ENCODE peak calls at places on chromosomes 2 and 18, in five cellular contexts. One of them, this sample, is unnamed.

GRCh38 chr18:45670281-45670962 is 53.6 kb upstream of the SLC14A1 start:
- DNase-seq in K562: peak
- DNase-seq in colonic mucosa: no peak
- DNase-seq in CD4-positive, alpha-beta T cell: no peak
- DNase-seq in progenitor cell of endocrine pancreas: no peak
- DNase-seq in this sample: no peak

GRCh38 chr18:72898870-72899840 is 31.4 kb upstream of the NETO1 start:
- DNase-seq in K562: no peak
- DNase-seq in colonic mucosa: no peak
- DNase-seq in CD4-positive, alpha-beta T cell: no peak
- DNase-seq in progenitor cell of endocrine pancreas: no peak
- DNase-seq in this sample: no peak

GRCh38 chr18:80076379-80076778 is 32.7 kb upstream of the ADNP2 start:
- DNase-seq in K562: no peak
- DNase-seq in colonic mucosa: no peak
- DNase-seq in CD4-positive, alpha-beta T cell: no peak
- DNase-seq in progenitor cell of endocrine pancreas: no peak
- DNase-seq in this sample: no peak

GRCh38 chr2:195038158-195038557 is 618.9 kb upstream of the SLC39A10 start:
- DNase-seq in K562: no peak
- DNase-seq in colonic mucosa: no peak
- DNase-seq in CD4-positive, alpha-beta T cell: no peak
- DNase-seq in progenitor cell of endocrine pancreas: no peak
- DNase-seq in this sample: no peak

GRCh38 chr2:36478332-36478738 is 119.6 kb downstream of the FEZ2 start:
- DNase-seq in K562: no peak
- DNase-seq in colonic mucosa: peak
- DNase-seq in CD4-positive, alpha-beta T cell: no peak
- DNase-seq in progenitor cell of endocrine pancreas: no peak
- DNase-seq in this sample: peak

GRCh38 chr2:43960921-43961320 is 34.9 kb downstream of the LRPPRC start:
- DNase-seq in K562: no peak
- DNase-seq in colonic mucosa: no peak
- DNase-seq in CD4-positive, alpha-beta T cell: no peak
- DNase-seq in progenitor cell of endocrine pancreas: no peak
- DNase-seq in this sample: no peak

GRCh38 chr2:205343103-205343502 is 339.2 kb upstream of the NRP2 start:
- DNase-seq in K562: no peak
- DNase-seq in colonic mucosa: no peak
- DNase-seq in CD4-positive, alpha-beta T cell: no peak
- DNase-seq in progenitor cell of endocrine pancreas: no peak
- DNase-seq in this sample: no peak

GRCh38 chr2:43170733-43171101 is 55.7 kb downstream of the ZFP36L2 start:
- DNase-seq in K562: no peak
- DNase-seq in colonic mucosa: no peak
- DNase-seq in CD4-positive, alpha-beta T cell: no peak
- DNase-seq in progenitor cell of endocrine pancreas: no peak
- DNase-seq in this sample: no peak

GRCh38 chr2:149885468-149885867 is 297.9 kb upstream of the MMADHC start:
- DNase-seq in K562: no peak
- DNase-seq in colonic mucosa: no peak
- DNase-seq in CD4-positive, alpha-beta T cell: no peak
- DNase-seq in progenitor cell of endocrine pancreas: no peak
- DNase-seq in this sample: no peak

GRCh38 chr18:56929861-56930260 is 217.0 kb upstream of the BOD1L2 start:
- DNase-seq in K562: no peak
- DNase-seq in colonic mucosa: no peak
- DNase-seq in CD4-positive, alpha-beta T cell: no peak
- DNase-seq in progenitor cell of endocrine pancreas: no peak
- DNase-seq in this sample: no peak

GRCh38 chr2:223922308-223922707 is 22.8 kb downstream of the WDFY1 start:
- DNase-seq in K562: no peak
- DNase-seq in colonic mucosa: no peak
- DNase-seq in CD4-positive, alpha-beta T cell: no peak
- DNase-seq in progenitor cell of endocrine pancreas: no peak
- DNase-seq in this sample: no peak

GRCh38 chr2:70328921-70329561 is 27.2 kb upstream of the FAM136A start:
- DNase-seq in K562: no peak
- DNase-seq in colonic mucosa: peak
- DNase-seq in CD4-positive, alpha-beta T cell: no peak
- DNase-seq in progenitor cell of endocrine pancreas: no peak
- DNase-seq in this sample: no peak

GRCh38 chr2:222608081-222608480 is 47.8 kb downstream of the FARSB start:
- DNase-seq in K562: no peak
- DNase-seq in colonic mucosa: no peak
- DNase-seq in CD4-positive, alpha-beta T cell: no peak
- DNase-seq in progenitor cell of endocrine pancreas: no peak
- DNase-seq in this sample: no peak

GRCh38 chr2:165505514-165505913 is 36.0 kb downstream of the CSRNP3 start:
- DNase-seq in K562: no peak
- DNase-seq in colonic mucosa: no peak
- DNase-seq in CD4-positive, alpha-beta T cell: no peak
- DNase-seq in progenitor cell of endocrine pancreas: no peak
- DNase-seq in this sample: no peak

GRCh38 chr2:172572981-172573380 is 17.1 kb downstream of the PDK1 start:
- DNase-seq in K562: no peak
- DNase-seq in colonic mucosa: no peak
- DNase-seq in CD4-positive, alpha-beta T cell: no peak
- DNase-seq in progenitor cell of endocrine pancreas: no peak
- DNase-seq in this sample: no peak

GRCh38 chr18:5106730-5107129 is 90.3 kb downstream of the AKAIN1 start:
- DNase-seq in K562: no peak
- DNase-seq in colonic mucosa: no peak
- DNase-seq in CD4-positive, alpha-beta T cell: no peak
- DNase-seq in progenitor cell of endocrine pancreas: no peak
- DNase-seq in this sample: no peak

GRCh38 chr2:145836986-145837385 is 1317.1 kb upstream of the ZEB2 start:
- DNase-seq in K562: no peak
- DNase-seq in colonic mucosa: no peak
- DNase-seq in CD4-positive, alpha-beta T cell: no peak
- DNase-seq in progenitor cell of endocrine pancreas: no peak
- DNase-seq in this sample: no peak

GRCh38 chr2:192194866-192195547 is at the start of gene TMEFF2:
- DNase-seq in K562: peak
- DNase-seq in colonic mucosa: peak
- DNase-seq in CD4-positive, alpha-beta T cell: no peak
- DNase-seq in progenitor cell of endocrine pancreas: peak
- DNase-seq in this sample: peak

GRCh38 chr2:240500561-240501423 is 57.0 kb downstream of the ANKMY1 start:
- DNase-seq in K562: no peak
- DNase-seq in colonic mucosa: peak
- DNase-seq in CD4-positive, alpha-beta T cell: no peak
- DNase-seq in progenitor cell of endocrine pancreas: no peak
- DNase-seq in this sample: no peak

GRCh38 chr18:36672437-36673344 is 156.1 kb downstream of the TPGS2 start:
- DNase-seq in K562: no peak
- DNase-seq in colonic mucosa: peak
- DNase-seq in CD4-positive, alpha-beta T cell: no peak
- DNase-seq in progenitor cell of endocrine pancreas: no peak
- DNase-seq in this sample: peak

GRCh38 chr2:219274392-219274921 is 4.7 kb upstream of the DNAJB2 start:
- DNase-seq in K562: no peak
- DNase-seq in colonic mucosa: no peak
- DNase-seq in CD4-positive, alpha-beta T cell: no peak
- DNase-seq in progenitor cell of endocrine pancreas: no peak
- DNase-seq in this sample: no peak

GRCh38 chr18:58581265-58581664 is 47.6 kb downstream of the ALPK2 start:
- DNase-seq in K562: no peak
- DNase-seq in colonic mucosa: no peak
- DNase-seq in CD4-positive, alpha-beta T cell: no peak
- DNase-seq in progenitor cell of endocrine pancreas: no peak
- DNase-seq in this sample: peak

GRCh38 chr18:58580078-58580477 is 48.8 kb downstream of the ALPK2 start:
- DNase-seq in K562: no peak
- DNase-seq in colonic mucosa: no peak
- DNase-seq in CD4-positive, alpha-beta T cell: no peak
- DNase-seq in progenitor cell of endocrine pancreas: no peak
- DNase-seq in this sample: no peak

GRCh38 chr18:58578835-58579560 is 49.9 kb downstream of the ALPK2 start:
- DNase-seq in K562: no peak
- DNase-seq in colonic mucosa: no peak
- DNase-seq in CD4-positive, alpha-beta T cell: no peak
- DNase-seq in progenitor cell of endocrine pancreas: no peak
- DNase-seq in this sample: peak

GRCh38 chr18:58579561-58580047 is 49.3 kb downstream of the ALPK2 start:
- DNase-seq in K562: no peak
- DNase-seq in colonic mucosa: no peak
- DNase-seq in CD4-positive, alpha-beta T cell: no peak
- DNase-seq in progenitor cell of endocrine pancreas: no peak
- DNase-seq in this sample: peak

GRCh38 chr18:58580623-58581022 is 48.3 kb downstream of the ALPK2 start:
- DNase-seq in K562: no peak
- DNase-seq in colonic mucosa: no peak
- DNase-seq in CD4-positive, alpha-beta T cell: no peak
- DNase-seq in progenitor cell of endocrine pancreas: no peak
- DNase-seq in this sample: no peak
- TF ChIP-seq CTCF in K562: no peak
- TF ChIP-seq CTCF in colonic mucosa: no peak
- TF ChIP-seq CTCF in CD4-positive, alpha-beta T cell: no peak
- TF ChIP-seq CTCF in progenitor cell of endocrine pancreas: no peak
- TF ChIP-seq CTCF in this sample: no peak

GRCh38 chr2:6214471-6214870 is 522.3 kb downstream of the SOX11 start:
- DNase-seq in K562: no peak
- DNase-seq in colonic mucosa: no peak
- DNase-seq in CD4-positive, alpha-beta T cell: no peak
- DNase-seq in progenitor cell of endocrine pancreas: no peak
- DNase-seq in this sample: no peak
- TF ChIP-seq CTCF in K562: no peak
- TF ChIP-seq CTCF in colonic mucosa: no peak
- TF ChIP-seq CTCF in CD4-positive, alpha-beta T cell: no peak
- TF ChIP-seq CTCF in progenitor cell of endocrine pancreas: peak
- TF ChIP-seq CTCF in this sample: no peak

GRCh38 chr18:50571606-50572005 is 11.7 kb downstream of the MAPK4 start:
- DNase-seq in K562: no peak
- DNase-seq in colonic mucosa: no peak
- DNase-seq in CD4-positive, alpha-beta T cell: no peak
- DNase-seq in progenitor cell of endocrine pancreas: no peak
- DNase-seq in this sample: no peak

GRCh38 chr18:50578651-50579050 is 18.8 kb downstream of the MAPK4 start:
- DNase-seq in K562: peak
- DNase-seq in colonic mucosa: no peak
- DNase-seq in CD4-positive, alpha-beta T cell: no peak
- DNase-seq in progenitor cell of endocrine pancreas: no peak
- DNase-seq in this sample: no peak

GRCh38 chr18:50578030-50578429 is 18.1 kb downstream of the MAPK4 start:
- DNase-seq in K562: no peak
- DNase-seq in colonic mucosa: no peak
- DNase-seq in CD4-positive, alpha-beta T cell: no peak
- DNase-seq in progenitor cell of endocrine pancreas: no peak
- DNase-seq in this sample: no peak

GRCh38 chr18:50569930-50570329 is 10.0 kb downstream of the MAPK4 start:
- DNase-seq in K562: no peak
- DNase-seq in colonic mucosa: no peak
- DNase-seq in CD4-positive, alpha-beta T cell: no peak
- DNase-seq in progenitor cell of endocrine pancreas: no peak
- DNase-seq in this sample: no peak

DNA sequence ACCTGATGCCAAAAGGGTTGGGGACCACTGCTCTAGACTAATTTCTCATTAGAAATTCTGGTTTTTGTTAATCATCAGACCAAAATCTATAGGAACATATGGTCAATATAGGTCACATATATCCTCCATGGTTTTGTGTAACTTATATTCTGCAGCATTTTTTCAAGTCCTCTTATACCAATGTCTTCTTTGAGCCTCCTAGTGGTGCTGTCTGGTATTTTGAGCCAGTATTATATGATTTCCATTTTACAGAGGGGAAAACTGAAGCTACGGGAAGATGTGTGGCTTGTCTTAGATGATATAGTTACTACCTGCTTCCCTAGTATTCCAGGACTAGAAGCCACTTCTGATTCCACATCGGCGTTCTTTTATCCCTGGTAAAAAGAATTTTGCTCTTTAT is 13.8 kb downstream of the MAPK4 start:
- DNase-seq in K562: no peak
- DNase-seq in colonic mucosa: no peak
- DNase-seq in CD4-positive, alpha-beta T cell: no peak
- DNase-seq in progenitor cell of endocrine pancreas: no peak
- DNase-seq in this sample: no peak
- TF ChIP-seq CTCF in K562: peak
- TF ChIP-seq CTCF in colonic mucosa: no peak
- TF ChIP-seq CTCF in CD4-positive, alpha-beta T cell: no peak
- TF ChIP-seq CTCF in progenitor cell of endocrine pancreas: peak
- TF ChIP-seq CTCF in this sample: peak

DNA sequence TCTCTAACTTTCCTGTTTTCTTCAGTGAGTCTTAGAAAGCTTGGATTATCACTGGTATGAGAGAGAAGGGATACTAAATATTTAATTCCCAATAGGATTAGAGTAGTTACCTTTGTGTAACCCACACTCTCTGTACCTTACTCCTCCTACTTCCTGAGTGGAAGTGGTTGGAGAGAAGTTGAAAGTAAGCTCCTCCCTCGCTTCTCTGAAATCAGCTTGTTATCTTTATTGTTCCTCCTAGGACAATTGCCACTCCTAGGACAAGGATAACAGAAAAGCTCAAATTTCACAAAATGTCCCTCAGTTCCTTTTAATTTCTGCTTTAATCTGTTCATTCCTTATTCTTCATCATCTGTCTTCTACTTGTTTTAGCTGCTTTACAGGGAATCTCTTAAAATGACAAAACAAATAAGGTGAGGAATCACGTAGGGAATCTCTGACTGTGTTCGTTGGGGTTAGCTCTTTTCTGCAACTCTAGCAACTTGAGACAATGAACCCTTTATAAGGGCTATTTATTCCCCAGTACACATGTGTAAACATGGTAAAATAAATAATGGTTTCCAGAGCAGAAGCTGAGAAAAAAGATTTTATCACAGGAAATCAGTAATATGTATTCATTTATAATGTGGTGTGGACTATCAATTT is 8.6 kb downstream of the ITPRID2 start:
- DNase-seq in K562: no peak
- DNase-seq in colonic mucosa: no peak
- DNase-seq in CD4-positive, alpha-beta T cell: no peak
- DNase-seq in progenitor cell of endocrine pancreas: no peak
- DNase-seq in this sample: no peak
- TF ChIP-seq CTCF in K562: no peak
- TF ChIP-seq CTCF in colonic mucosa: no peak
- TF ChIP-seq CTCF in CD4-positive, alpha-beta T cell: no peak
- TF ChIP-seq CTCF in progenitor cell of endocrine pancreas: no peak
- TF ChIP-seq CTCF in this sample: no peak

GRCh38 chr2:96604104-96604503 is 34.0 kb downstream of the KANSL3 start:
- DNase-seq in K562: no peak
- DNase-seq in colonic mucosa: no peak
- DNase-seq in CD4-positive, alpha-beta T cell: no peak
- DNase-seq in progenitor cell of endocrine pancreas: no peak
- DNase-seq in this sample: no peak
- TF ChIP-seq CTCF in K562: peak
- TF ChIP-seq CTCF in colonic mucosa: no peak
- TF ChIP-seq CTCF in CD4-positive, alpha-beta T cell: no peak
- TF ChIP-seq CTCF in progenitor cell of endocrine pancreas: peak
- TF ChIP-seq CTCF in this sample: no peak